ENCODE peak calls at places on chromosomes 13 and 19, in four cellular contexts. One of them, this sample, is unnamed.
A peak's percentile ranks its signal among the peaks of the same experiment; 100 is the strongest.

GRCh38 chr13:55497486-55497885 is 1643.2 kb upstream of the PRR20A start:
- DNase-seq in endothelial cell: no peak
- DNase-seq in gastrocnemius medialis: no peak
- DNase-seq in heart left ventricle: no peak
- DNase-seq in this sample: no peak

GRCh38 chr19:29858621-29859020 is 46.8 kb downstream of the CCNE1 start:
- DNase-seq in heart left ventricle: no peak
- DNase-seq in gastrocnemius medialis: no peak
- DNase-seq in endothelial cell: no peak
- DNase-seq in this sample: no peak

GRCh38 chr13:29849731-29850212 is 645 bp downstream of the UBL3 start:
- DNase-seq in endothelial cell: peak; percentile 56
- DNase-seq in heart left ventricle: peak; percentile 77
- DNase-seq in gastrocnemius medialis: peak; percentile 37
- DNase-seq in this sample: peak; percentile 74

GRCh38 chr13:35857769-35858168 is 273.4 kb downstream of the DCLK1 start:
- DNase-seq in heart left ventricle: no peak
- DNase-seq in gastrocnemius medialis: no peak
- DNase-seq in endothelial cell: no peak
- DNase-seq in this sample: no peak

GRCh38 chr19:2168619-2169424 is 5.1 kb downstream of the DOT1L start:
- DNase-seq in heart left ventricle: peak; percentile 99
- DNase-seq in gastrocnemius medialis: peak; percentile 99
- DNase-seq in endothelial cell: no peak
- DNase-seq in this sample: peak; percentile 79

GRCh38 chr19:10568444-10568825 is 344 bp downstream of the CDKN2D start:
- DNase-seq in endothelial cell: no peak
- DNase-seq in gastrocnemius medialis: no peak
- DNase-seq in heart left ventricle: no peak
- DNase-seq in this sample: no peak

GRCh38 chr19:30880151-30880550 is 469.1 kb downstream of the TSHZ3 start:
- DNase-seq in endothelial cell: no peak
- DNase-seq in gastrocnemius medialis: no peak
- DNase-seq in heart left ventricle: no peak
- DNase-seq in this sample: no peak

GRCh38 chr19:6126335-6126974 is 9.0 kb upstream of the ACSBG2 start:
- DNase-seq in heart left ventricle: no peak
- DNase-seq in endothelial cell: no peak
- DNase-seq in gastrocnemius medialis: no peak
- DNase-seq in this sample: no peak

GRCh38 chr13:33069365-33069764 is 53.1 kb downstream of the KL start:
- DNase-seq in heart left ventricle: no peak
- DNase-seq in gastrocnemius medialis: no peak
- DNase-seq in endothelial cell: no peak
- DNase-seq in this sample: no peak

GRCh38 chr13:51523082-51523518 is 61.2 kb upstream of the WDFY2 start:
- DNase-seq in endothelial cell: no peak
- DNase-seq in gastrocnemius medialis: no peak
- DNase-seq in heart left ventricle: no peak
- DNase-seq in this sample: no peak

GRCh38 chr19:30151081-30151480 is 209.0 kb downstream of the URI1 start:
- DNase-seq in heart left ventricle: no peak
- DNase-seq in gastrocnemius medialis: no peak
- DNase-seq in endothelial cell: no peak
- DNase-seq in this sample: no peak

GRCh38 chr19:7970716-7971448 is 27.4 kb upstream of the TIMM44 start:
- DNase-seq in heart left ventricle: no peak
- DNase-seq in gastrocnemius medialis: no peak
- DNase-seq in endothelial cell: peak; percentile 69
- DNase-seq in this sample: no peak

GRCh38 chr13:69980799-69981198 is 126.8 kb upstream of the ATXN8OS start:
- DNase-seq in gastrocnemius medialis: no peak
- DNase-seq in endothelial cell: no peak
- DNase-seq in heart left ventricle: no peak
- DNase-seq in this sample: no peak

GRCh38 chr19:29745253-29745652 is 30.2 kb upstream of the C19orf12 start:
- DNase-seq in gastrocnemius medialis: no peak
- DNase-seq in heart left ventricle: no peak
- DNase-seq in endothelial cell: peak; percentile 33
- DNase-seq in this sample: no peak

GRCh38 chr13:77696863-77697207 is 652 bp upstream of the SLAIN1 start:
- DNase-seq in gastrocnemius medialis: no peak
- DNase-seq in heart left ventricle: no peak
- DNase-seq in endothelial cell: no peak
- DNase-seq in this sample: no peak

GRCh38 chr19:35851213-35852028 is 883 bp downstream of the NPHS1 start:
- DNase-seq in heart left ventricle: no peak
- DNase-seq in endothelial cell: no peak
- DNase-seq in gastrocnemius medialis: no peak
- DNase-seq in this sample: no peak

DNA sequence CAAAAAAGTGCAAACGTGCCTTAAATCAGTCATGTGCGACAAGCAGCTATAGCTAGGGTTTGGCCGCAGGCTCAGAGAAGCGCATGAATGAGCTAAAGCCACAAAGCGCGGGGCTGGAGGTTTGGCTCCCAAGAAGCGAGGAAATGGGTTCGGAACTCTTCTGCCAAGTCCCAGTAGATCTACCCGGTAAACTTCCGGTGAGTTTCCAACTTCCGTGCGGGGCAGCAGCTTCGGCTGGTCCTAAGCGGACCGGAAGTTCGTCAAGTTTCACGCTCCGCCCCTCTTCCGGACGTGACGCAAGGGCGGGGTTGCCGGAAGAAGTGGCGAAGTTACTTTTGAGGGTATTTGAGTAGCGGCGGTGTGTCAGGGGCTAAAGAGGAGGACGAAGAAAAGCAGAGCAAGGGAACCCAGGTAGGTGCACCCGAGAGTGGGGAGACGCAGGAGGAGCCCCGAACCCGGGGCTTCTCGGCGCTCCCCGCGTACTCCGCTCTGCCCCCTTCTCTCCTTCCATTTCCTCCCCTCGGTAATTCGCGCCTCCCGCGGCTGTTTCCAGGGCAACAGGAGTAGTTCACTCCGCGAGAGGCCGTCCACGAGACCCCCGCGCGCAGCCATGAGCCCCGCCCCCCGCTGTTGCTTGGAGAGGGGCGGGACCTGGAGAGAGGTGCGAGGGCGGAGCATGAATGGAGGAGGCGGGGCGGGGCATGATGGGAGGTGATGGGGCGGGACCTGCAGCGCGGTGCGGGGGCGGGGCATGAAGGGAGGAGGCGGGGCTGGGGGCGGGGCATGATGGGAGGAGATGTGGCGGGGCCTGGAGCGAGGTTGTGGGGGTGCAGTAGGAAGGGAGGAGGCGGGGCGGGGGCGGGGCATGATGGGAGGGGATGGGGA is at the start of gene NR1H2:
- DNase-seq in gastrocnemius medialis: peak; percentile 93
- DNase-seq in endothelial cell: peak; percentile 85
- DNase-seq in heart left ventricle: peak; percentile 97
- DNase-seq in this sample: peak; percentile 92
- TF ChIP-seq CTCF in gastrocnemius medialis: no peak
- TF ChIP-seq CTCF in endothelial cell: no peak
- TF ChIP-seq CTCF in heart left ventricle: no peak
- TF ChIP-seq CTCF in this sample: no peak

GRCh38 chr13:110831437-110832204 is 83.2 kb downstream of the ANKRD10 start:
- DNase-seq in endothelial cell: no peak
- DNase-seq in heart left ventricle: no peak
- DNase-seq in gastrocnemius medialis: no peak
- DNase-seq in this sample: no peak

GRCh38 chr13:110830800-110831371 is 84.0 kb downstream of the ANKRD10 start:
- DNase-seq in heart left ventricle: no peak
- DNase-seq in endothelial cell: no peak
- DNase-seq in gastrocnemius medialis: no peak
- DNase-seq in this sample: no peak

GRCh38 chr13:110834572-110834971 is 80.3 kb downstream of the ANKRD10 start:
- DNase-seq in gastrocnemius medialis: no peak
- DNase-seq in heart left ventricle: no peak
- DNase-seq in endothelial cell: no peak
- DNase-seq in this sample: no peak

GRCh38 chr13:110832205-110832479 is 82.7 kb downstream of the ANKRD10 start:
- DNase-seq in gastrocnemius medialis: no peak
- DNase-seq in endothelial cell: no peak
- DNase-seq in heart left ventricle: no peak
- DNase-seq in this sample: no peak

GRCh38 chr13:110832531-110832930 is 82.3 kb downstream of the ANKRD10 start:
- DNase-seq in endothelial cell: no peak
- DNase-seq in gastrocnemius medialis: no peak
- DNase-seq in heart left ventricle: no peak
- DNase-seq in this sample: no peak
- TF ChIP-seq CTCF in endothelial cell: no peak
- TF ChIP-seq CTCF in gastrocnemius medialis: no peak
- TF ChIP-seq CTCF in heart left ventricle: no peak
- TF ChIP-seq CTCF in this sample: no peak

DNA sequence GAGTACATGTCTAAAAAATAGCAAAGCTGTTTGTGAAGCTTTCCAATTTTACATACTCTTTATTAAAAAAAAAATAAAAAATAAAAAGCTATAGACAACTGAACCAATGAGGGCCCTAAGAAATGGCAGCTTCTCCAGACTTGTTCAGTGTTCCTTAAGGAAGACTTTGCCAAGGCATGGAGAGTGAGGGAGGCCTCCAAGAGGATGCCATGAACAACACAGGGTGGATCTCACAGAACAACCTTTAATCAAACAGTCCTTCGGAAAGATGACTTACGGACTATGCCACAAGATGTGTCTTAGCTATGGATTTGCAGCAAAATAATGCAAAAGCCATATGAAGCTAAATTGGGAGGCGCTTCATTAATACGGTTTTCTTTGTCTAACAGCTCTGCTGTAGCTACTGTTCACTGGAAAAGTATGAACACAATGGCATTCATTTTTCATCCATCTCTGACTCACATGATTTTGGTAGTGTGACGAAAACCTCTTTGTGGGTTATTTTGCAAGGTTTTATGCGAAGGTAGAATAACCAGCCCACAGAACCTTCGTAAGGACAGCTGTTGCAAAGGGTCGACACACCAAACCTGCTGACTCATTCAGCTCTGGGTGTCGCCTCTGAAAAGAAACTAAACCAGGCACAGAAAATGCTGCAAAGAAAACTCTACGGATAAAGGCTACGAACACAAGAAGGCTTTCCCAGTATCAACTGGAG is 27.7 kb downstream of the EFNB2 start:
- DNase-seq in endothelial cell: no peak
- DNase-seq in heart left ventricle: no peak
- DNase-seq in gastrocnemius medialis: no peak
- DNase-seq in this sample: no peak
- TF ChIP-seq CTCF in endothelial cell: no peak
- TF ChIP-seq CTCF in heart left ventricle: no peak
- TF ChIP-seq CTCF in gastrocnemius medialis: no peak
- TF ChIP-seq CTCF in this sample: no peak

DNA sequence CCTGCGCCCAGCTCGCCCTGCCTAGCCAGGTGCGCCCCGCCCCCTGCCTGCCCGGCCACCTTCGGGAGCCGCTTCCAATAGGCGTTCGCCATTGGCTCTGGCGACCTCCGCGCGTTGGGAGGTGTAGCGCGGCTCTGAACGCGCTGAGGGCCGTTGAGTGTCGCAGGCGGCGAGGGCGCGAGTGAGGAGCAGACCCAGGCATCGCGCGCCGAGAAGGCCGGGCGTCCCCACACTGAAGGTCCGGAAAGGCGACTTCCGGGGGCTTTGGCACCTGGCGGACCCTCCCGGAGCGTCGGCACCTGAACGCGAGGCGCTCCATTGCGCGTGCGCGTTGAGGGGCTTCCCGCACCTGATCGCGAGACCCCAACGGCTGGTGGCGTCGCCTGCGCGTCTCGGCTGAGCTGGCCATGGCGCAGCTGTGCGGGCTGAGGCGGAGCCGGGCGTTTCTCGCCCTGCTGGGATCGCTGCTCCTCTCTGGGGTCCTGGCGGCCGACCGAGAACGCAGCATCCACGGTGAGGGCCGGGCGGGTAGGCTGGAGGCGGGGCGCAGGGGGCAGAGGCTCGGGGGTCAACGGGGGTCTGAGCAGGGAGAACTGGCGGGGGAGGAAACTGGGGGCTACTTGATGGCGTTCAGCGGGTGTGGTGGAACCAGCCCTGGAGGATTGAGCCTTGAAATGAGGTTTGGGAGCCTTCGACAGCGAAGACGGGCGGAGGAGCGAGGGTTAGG is at the start of gene SPINT2:
- DNase-seq in heart left ventricle: no peak
- DNase-seq in endothelial cell: peak; percentile 67
- DNase-seq in gastrocnemius medialis: no peak
- DNase-seq in this sample: peak; percentile 89
- TF ChIP-seq CTCF in heart left ventricle: no peak
- TF ChIP-seq CTCF in endothelial cell: no peak
- TF ChIP-seq CTCF in gastrocnemius medialis: no peak
- TF ChIP-seq CTCF in this sample: peak; percentile 23

GRCh38 chr19:45385392-45386221 is 15.2 kb upstream of the ERCC2 start:
- DNase-seq in endothelial cell: no peak
- DNase-seq in heart left ventricle: no peak
- DNase-seq in gastrocnemius medialis: no peak
- DNase-seq in this sample: no peak
- TF ChIP-seq CTCF in endothelial cell: no peak
- TF ChIP-seq CTCF in heart left ventricle: no peak
- TF ChIP-seq CTCF in gastrocnemius medialis: no peak
- TF ChIP-seq CTCF in this sample: no peak

GRCh38 chr19:34360354-34360909 is 4.6 kb upstream of the GPI start:
- DNase-seq in gastrocnemius medialis: no peak
- DNase-seq in endothelial cell: no peak
- DNase-seq in heart left ventricle: no peak
- DNase-seq in this sample: no peak

GRCh38 chr19:34356875-34357274 is 8.1 kb upstream of the GPI start:
- DNase-seq in endothelial cell: no peak
- DNase-seq in gastrocnemius medialis: no peak
- DNase-seq in heart left ventricle: no peak
- DNase-seq in this sample: no peak

GRCh38 chr19:34359954-34360315 is 5.1 kb upstream of the GPI start:
- DNase-seq in gastrocnemius medialis: no peak
- DNase-seq in heart left ventricle: no peak
- DNase-seq in endothelial cell: no peak
- DNase-seq in this sample: no peak

GRCh38 chr19:34357431-34357830 is 7.6 kb upstream of the GPI start:
- DNase-seq in gastrocnemius medialis: no peak
- DNase-seq in heart left ventricle: no peak
- DNase-seq in endothelial cell: no peak
- DNase-seq in this sample: no peak

DNA sequence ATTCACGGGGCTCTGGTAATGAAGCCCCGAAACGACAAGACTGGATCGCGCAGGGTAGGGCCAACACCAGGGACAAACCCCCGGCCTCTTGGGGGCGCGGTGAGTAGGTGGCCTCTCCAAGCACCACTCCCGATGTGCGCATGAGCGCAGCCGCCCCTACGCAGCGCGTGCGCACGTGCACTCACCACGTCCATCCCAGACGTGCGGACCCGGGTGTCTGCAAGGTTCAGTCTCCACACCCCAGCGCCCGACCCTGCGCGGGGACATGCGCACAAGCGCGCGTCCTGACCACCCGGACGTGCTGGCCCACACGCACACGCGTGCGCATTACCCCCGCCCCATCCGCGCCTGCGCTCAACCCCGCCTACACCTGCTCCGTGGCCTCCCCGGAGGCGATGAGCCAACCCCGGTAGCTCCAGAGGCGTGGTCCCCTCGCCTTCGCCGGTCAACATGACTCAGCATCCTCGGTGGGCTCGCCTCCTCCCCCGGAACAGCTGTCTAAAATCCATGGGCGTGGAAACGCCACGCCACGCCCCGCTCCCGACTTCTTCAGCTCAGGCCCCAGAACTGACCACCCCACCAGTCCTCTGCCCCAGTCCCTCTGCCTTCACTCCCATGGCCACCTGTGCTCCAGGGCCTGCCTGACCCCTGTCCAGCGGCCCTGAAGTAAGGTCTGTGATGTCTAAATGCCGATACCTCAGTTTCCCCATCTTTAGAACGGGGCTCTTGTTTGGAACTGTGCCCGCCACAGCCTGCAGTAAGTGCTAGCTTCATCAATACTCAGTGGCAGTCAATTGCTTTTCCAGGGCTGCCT is 5.6 kb upstream of the GPI start:
- DNase-seq in endothelial cell: peak; percentile 97
- DNase-seq in gastrocnemius medialis: peak; percentile 92
- DNase-seq in heart left ventricle: peak; percentile 98
- DNase-seq in this sample: peak; percentile 97
- TF ChIP-seq CTCF in endothelial cell: peak; percentile 17
- TF ChIP-seq CTCF in gastrocnemius medialis: no peak
- TF ChIP-seq CTCF in heart left ventricle: peak; percentile 73
- TF ChIP-seq CTCF in this sample: peak; percentile 70

This sample was measured in type B pancreatic cell.